ENCODE peak calls at places on chromosomes 2 and 18, in five cellular contexts. E is breast epithelium, T is lung, I is testis, C is GM10248. K is an unnamed sample.

GRCh38 chr2:217551229-217551909 is 451.4 kb downstream of the TNS1 start:
- DNase-seq in E (no peak), T (no peak), I (no peak), C (no peak), K (no peak)

GRCh38 chr2:194176134-194176533 is 1480.9 kb upstream of the SLC39A10 start:
- DNase-seq in E (no peak), T (no peak), I (no peak), C (no peak), K (no peak)

GRCh38 chr2:234403074-234403473 is 93.8 kb downstream of the ARL4C start:
- DNase-seq in E (no peak), T (no peak), I (no peak), C (no peak), K (peak; percentile 65)

GRCh38 chr2:239814917-239815637 is 210.1 kb downstream of the NDUFA10 start:
- DNase-seq in E (no peak), T (no peak), I (no peak), C (no peak), K (no peak)

GRCh38 chr2:96866149-96866548 is 3.7 kb downstream of the SEMA4C start:
- DNase-seq in E (no peak), T (no peak), I (no peak), C (no peak), K (no peak)

GRCh38 chr18:44798433-44799048 is 117.9 kb downstream of the SETBP1 start:
- DNase-seq in E (no peak), T (no peak), I (no peak), C (no peak), K (no peak)

GRCh38 chr18:12092398-12093229 is 1.0 kb upstream of the ANKRD62 start:
- DNase-seq in E (no peak), T (no peak), I (no peak), C (peak; percentile 50), K (no peak)

GRCh38 chr2:140695163-140695562 is 1435.7 kb downstream of the LRP1B start:
- DNase-seq in E (no peak), T (no peak), I (no peak), C (no peak), K (peak; percentile 1)

DNA sequence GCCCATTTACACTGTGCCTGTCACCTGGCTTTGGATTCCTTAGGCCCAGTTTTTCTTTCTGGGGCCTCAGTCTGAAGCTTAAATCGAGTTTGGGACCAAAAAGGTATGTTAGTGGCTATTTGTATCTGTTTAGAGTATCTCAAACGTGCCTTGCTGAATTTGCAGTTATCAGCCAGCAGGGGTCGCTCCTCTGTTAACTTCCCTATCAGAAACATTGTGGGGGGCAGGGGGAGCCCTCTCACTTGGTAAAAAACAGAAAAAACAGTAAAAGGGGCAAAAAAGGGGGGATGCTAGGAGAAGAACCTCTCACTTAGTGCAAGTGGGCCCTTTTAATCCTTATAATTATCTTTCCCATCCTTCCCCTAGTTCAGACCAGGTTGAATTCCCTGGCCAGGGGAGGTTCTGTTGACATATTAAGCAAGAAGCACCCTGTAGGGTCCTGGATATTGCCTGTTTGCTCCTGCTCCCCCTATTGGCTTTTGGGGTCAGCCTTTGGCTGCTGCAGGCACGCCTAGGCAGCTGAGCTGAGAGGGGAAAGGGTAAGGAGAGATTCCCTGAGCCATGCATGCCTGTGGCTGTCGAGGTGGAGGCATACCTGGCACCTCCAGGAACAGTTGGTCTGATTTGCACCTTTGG is 8.8 kb upstream of the IFIH1 start:
- DNase-seq in E (no peak), T (no peak), I (peak; percentile 24), C (peak; percentile 13), K (no peak)
- TF ChIP-seq CTCF in E (no peak), T (no peak), I (peak; percentile 44), C (peak; percentile 39), K (peak; percentile 69)

DNA sequence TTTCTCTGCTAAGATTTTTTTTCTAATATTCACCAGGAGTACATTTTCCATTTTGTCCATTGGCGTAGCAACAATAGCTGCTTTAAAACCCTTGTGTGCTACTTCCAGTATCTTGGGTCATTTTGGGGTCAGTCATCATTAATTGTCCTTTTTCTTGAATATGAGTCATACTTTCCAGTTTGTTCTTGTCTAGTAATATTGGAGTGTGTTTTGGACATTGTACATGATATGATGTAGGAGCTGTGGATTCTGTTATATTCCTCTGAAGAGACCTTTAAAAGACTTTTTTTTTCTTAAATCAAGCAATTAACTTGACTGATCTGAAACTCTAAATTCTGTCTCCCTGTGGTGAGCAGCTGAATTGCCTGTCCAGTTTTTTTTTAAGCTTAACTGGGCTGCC is 40.8 kb downstream of the AGPS start:
- DNase-seq in E (no peak), T (no peak), I (no peak), C (no peak), K (no peak)
- TF ChIP-seq CTCF in E (no peak), T (no peak), I (no peak), C (no peak), K (no peak)

DNA sequence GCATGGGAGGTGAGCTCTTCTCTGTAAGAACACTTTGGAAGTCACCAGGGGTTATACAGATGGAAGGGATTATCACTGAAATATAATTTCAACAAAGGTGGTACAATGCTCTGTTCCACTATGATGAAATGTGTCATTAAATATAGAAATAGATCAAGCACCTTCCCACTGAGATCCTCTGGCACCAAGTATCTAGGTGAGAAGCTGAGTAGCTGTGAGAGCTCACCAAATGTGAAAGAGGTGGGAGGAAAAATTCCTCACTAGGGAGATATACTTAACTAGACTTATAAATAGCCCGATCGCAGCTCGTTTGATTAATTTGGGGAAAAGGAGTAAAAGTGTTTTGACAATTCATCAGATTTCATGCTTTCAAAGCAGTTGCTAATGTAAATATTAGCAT is 247.6 kb downstream of the SMAD2 start:
- DNase-seq in E (no peak), T (no peak), I (no peak), C (no peak), K (no peak)
- TF ChIP-seq CTCF in E (no peak), T (no peak), I (no peak), C (no peak), K (no peak)

GRCh38 chr2:45802739-45803138 is 151.3 kb downstream of the PRKCE start:
- DNase-seq in E (no peak), T (no peak), I (no peak), C (no peak), K (no peak)

GRCh38 chr2:45804990-45805755 is 153.7 kb downstream of the PRKCE start:
- DNase-seq in E (no peak), T (no peak), I (no peak), C (no peak), K (no peak)

GRCh38 chr2:45797451-45798230 is 146.2 kb downstream of the PRKCE start:
- DNase-seq in E (no peak), T (no peak), I (no peak), C (no peak), K (no peak)

GRCh38 chr2:45796500-45796899 is 145.0 kb downstream of the PRKCE start:
- DNase-seq in E (no peak), T (no peak), I (no peak), C (no peak), K (no peak)

DNA sequence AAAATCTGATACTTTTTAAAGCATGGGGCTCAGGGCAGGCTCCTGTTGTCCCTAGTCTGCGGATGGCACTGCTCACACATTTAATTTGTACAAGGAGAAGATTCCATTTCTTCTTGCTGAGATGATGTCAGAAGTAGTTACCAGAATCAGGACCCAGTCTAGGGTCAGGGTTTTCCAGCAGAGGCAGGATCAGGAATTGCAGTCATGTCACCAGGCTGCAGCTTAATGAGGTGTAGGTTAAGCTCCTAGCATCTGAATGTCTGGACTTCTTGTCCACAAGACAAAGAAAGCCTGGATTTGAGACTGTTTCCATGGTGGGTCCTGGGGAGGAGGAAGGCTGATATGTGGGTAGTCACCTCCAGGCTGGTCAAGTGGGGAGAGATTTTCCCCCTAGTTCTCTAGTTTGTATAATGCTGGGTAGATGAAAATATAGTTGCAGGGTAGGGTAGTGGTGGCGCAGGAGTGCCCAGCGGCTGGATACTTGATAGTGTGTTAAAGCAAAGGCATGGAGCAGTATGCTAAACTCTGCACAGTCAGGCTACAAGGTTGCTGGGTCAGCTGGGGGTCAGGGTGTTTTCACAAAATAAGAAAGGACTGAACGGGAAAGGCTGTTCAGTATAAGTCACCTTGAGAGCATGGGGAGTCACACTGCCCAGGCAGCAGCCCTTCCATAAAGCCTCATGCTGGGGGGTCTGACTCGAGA is 148.4 kb downstream of the PRKCE start:
- DNase-seq in E (no peak), T (no peak), I (no peak), C (no peak), K (no peak)
- TF ChIP-seq CTCF in E (no peak), T (no peak), I (no peak), C (no peak), K (no peak)

K was measured in AG09309.